ENCODE peak calls at places on chromosomes 16 and 17, in five cellular contexts. A, L, M, V and P are unnamed samples.

GRCh38 chr16:21222495-21223337 is 10.8 kb upstream of the ANKS4B start:
- DNase-seq in A (no peak), V (no peak), L (no peak), M (no peak), P (no peak)

GRCh38 chr17:39928868-39929651 is 1.5 kb downstream of the LRRC3C start:
- DNase-seq in M (no peak), V (peak), L (no peak), A (no peak), P (no peak)

GRCh38 chr16:22206847-22207714 is 1.0 kb downstream of the EEF2K start:
- DNase-seq in A (peak), V (peak), L (peak), M (peak), P (peak)

GRCh38 chr17:1143573-1143972 is 36.2 kb downstream of the ABR start:
- DNase-seq in A (no peak), L (no peak), M (no peak), V (peak), P (peak)

GRCh38 chr17:57523926-57524634 is 221.0 kb downstream of the CCDC182 start:
- DNase-seq in L (no peak), M (no peak), A (peak), V (no peak), P (no peak)

GRCh38 chr17:50063516-50064252 is 7.8 kb downstream of the ITGA3 start:
- DNase-seq in V (peak), M (no peak), L (no peak), A (no peak), P (peak)

GRCh38 chr16:10180042-10180770 is 2.0 kb downstream of the GRIN2A start:
- DNase-seq in A (no peak), V (no peak), M (peak), L (no peak), P (no peak)

GRCh38 chr16:73527191-73527590 is 479.3 kb upstream of the ZFHX3 start:
- DNase-seq in V (no peak), M (no peak), A (no peak), L (no peak), P (no peak)

GRCh38 chr16:53855056-53855455 is 151.1 kb downstream of the FTO start:
- DNase-seq in A (no peak), V (no peak), M (no peak), L (no peak), P (no peak)

GRCh38 chr17:9028632-9029570 is 7.6 kb downstream of the NTN1 start:
- DNase-seq in M (no peak), A (no peak), L (no peak), V (no peak), P (peak)

GRCh38 chr16:81447383-81448101 is 2.9 kb downstream of the CMIP start:
- DNase-seq in V (no peak), M (no peak), A (no peak), L (no peak), P (peak)

GRCh38 chr17:51860934-51861561 is 297.5 kb downstream of the CA10 start:
- DNase-seq in M (no peak), A (no peak), V (no peak), L (peak), P (peak)

GRCh38 chr17:81976332-81977210 is 858 bp upstream of the ASPSCR1 start:
- DNase-seq in V (peak), L (peak), A (no peak), M (no peak), P (peak)

GRCh38 chr17:40952675-40953074 is 14.1 kb downstream of the KRT39 start:
- DNase-seq in L (no peak), V (peak), M (no peak), A (no peak), P (no peak)

GRCh38 chr16:73735018-73735417 is 561.6 kb upstream of the PSMD7 start:
- DNase-seq in L (no peak), A (no peak), V (peak), M (no peak), P (no peak)

GRCh38 chr16:19844945-19845641 is 39.6 kb downstream of the GPRC5B start:
- DNase-seq in L (no peak), M (no peak), A (no peak), V (peak), P (no peak)

GRCh38 chr16:20870122-20870521 is 30.0 kb downstream of the DCUN1D3 start:
- DNase-seq in A (no peak), L (no peak), V (no peak), M (no peak), P (no peak)

GRCh38 chr17:73420897-73421296 is 109.1 kb upstream of the CDC42EP4 start:
- DNase-seq in A (no peak), L (no peak), M (no peak), V (peak), P (peak)

GRCh38 chr16:72241930-72242329 is 70.0 kb upstream of the PMFBP1 start:
- DNase-seq in A (no peak), V (peak), L (no peak), M (no peak), P (peak)

GRCh38 chr16:89210904-89211515 is 6.5 kb upstream of the ZNF778 start:
- DNase-seq in V (no peak), M (no peak), L (no peak), A (no peak), P (no peak)

GRCh38 chr17:29584452-29585079 is 4.9 kb downstream of the GIT1 start:
- DNase-seq in M (peak), V (no peak), A (peak), L (no peak), P (peak)

GRCh38 chr16:77298638-77299360 is 99.6 kb downstream of the SYCE1L start:
- DNase-seq in L (no peak), M (no peak), A (no peak), V (peak), P (no peak)

GRCh38 chr17:38329284-38329683 is 14.5 kb downstream of the GPR179 start:
- DNase-seq in A (no peak), V (no peak), L (no peak), M (no peak), P (no peak)

GRCh38 chr17:67281053-67281452 is 36.1 kb upstream of the HELZ start:
- DNase-seq in A (no peak), V (no peak), M (no peak), L (no peak), P (peak)

GRCh38 chr17:43396491-43397060 is 2.2 kb upstream of the ARL4D start:
- DNase-seq in A (no peak), L (no peak), V (no peak), M (no peak), P (peak)

GRCh38 chr16:10655415-10655977 is 39.2 kb downstream of the TEKT5 start:
- DNase-seq in M (no peak), V (no peak), L (no peak), A (no peak), P (no peak)

GRCh38 chr17:80229011-80229410 is 8.8 kb downstream of the SLC26A11 start:
- DNase-seq in V (no peak), L (no peak), M (no peak), A (no peak), P (no peak)

GRCh38 chr17:5225668-5226457 is 8.8 kb downstream of the SCIMP start:
- DNase-seq in A (no peak), V (no peak), L (no peak), M (no peak), P (no peak)

GRCh38 chr17:52653014-52653413 is 494.5 kb upstream of the CA10 start:
- DNase-seq in V (no peak), A (no peak), M (no peak), L (no peak), P (no peak)

GRCh38 chr16:86806838-86807351 is 228.5 kb downstream of the FOXL1 start:
- DNase-seq in L (peak), V (peak), A (no peak), M (no peak), P (peak)

GRCh38 chr17:13351046-13351445 is 250.7 kb downstream of the HS3ST3A1 start:
- DNase-seq in A (no peak), L (no peak), M (no peak), V (no peak), P (no peak)

GRCh38 chr17:21460358-21460757 is 84.2 kb downstream of the KCNJ12 start:
- DNase-seq in V (peak), L (no peak), A (no peak), M (no peak), P (no peak)

GRCh38 chr17:50123649-50124349 is 6.2 kb downstream of the SAMD14 start:
- DNase-seq in V (peak), L (no peak), M (no peak), A (no peak), P (peak)

GRCh38 chr17:62649570-62649969 is 22.1 kb downstream of the MRC2 start:
- DNase-seq in L (no peak), M (no peak), A (no peak), V (no peak), P (no peak)

GRCh38 chr17:50148226-50149098 is 2.0 kb downstream of the PPP1R9B start:
- DNase-seq in V (peak), L (no peak), A (peak), M (peak), P (peak)

GRCh38 chr17:40093005-40093579 is 7.3 kb downstream of the NR1D1 start:
- DNase-seq in M (no peak), V (no peak), L (no peak), A (no peak), P (no peak)

GRCh38 chr16:89700649-89701424 is 668 bp downstream of the SPATA2L start:
- DNase-seq in A (no peak), V (peak), L (peak), M (peak), P (peak)

GRCh38 chr16:57062329-57062728 is 30.1 kb upstream of the CPNE2 start:
- DNase-seq in V (peak), M (no peak), A (no peak), L (no peak), P (no peak)